ENCODE peak calls at places on chromosomes 7 and 10, in six cellular contexts. E, N, X, S, K and M are unnamed samples.

GRCh38 chr7:119175916-119176627 is 951.6 kb downstream of the ANKRD7 start:
- DNase-seq in E (peak; percentile 34), N (peak; percentile 66), X (no peak), S (no peak), K (peak; percentile 69), M (no peak)

GRCh38 chr7:104499975-104500374 is 171.6 kb downstream of the LHFPL3 start:
- DNase-seq in E (no peak), N (no peak), X (no peak), S (no peak), K (no peak), M (no peak)

GRCh38 chr10:117736655-117737054 is 194.1 kb downstream of the EMX2 start:
- DNase-seq in E (no peak), N (no peak), X (no peak), S (no peak), K (peak; percentile 36), M (no peak)

GRCh38 chr10:12018438-12019342 is 23.9 kb downstream of the UPF2 start:
- DNase-seq in E (no peak), N (peak; percentile 32), X (no peak), S (no peak), K (no peak), M (no peak)

GRCh38 chr7:89012016-89012415 is 216.5 kb upstream of the TEX47 start:
- DNase-seq in E (no peak), N (no peak), X (no peak), S (no peak), K (no peak), M (no peak)

GRCh38 chr10:48456808-48457761 is 147.8 kb downstream of the ARHGAP22 start:
- DNase-seq in E (no peak), N (no peak), X (no peak), S (no peak), K (no peak), M (no peak)

GRCh38 chr7:66699998-66700397 is 40.5 kb upstream of the RABGEF1 start:
- DNase-seq in E (no peak), N (peak; percentile 72), X (no peak), S (peak; percentile 59), K (peak; percentile 62), M (peak; percentile 24)

GRCh38 chr10:43304687-43305333 is 37.9 kb upstream of the RASGEF1A start:
- DNase-seq in E (peak; percentile 66), N (peak; percentile 53), X (peak; percentile 51), S (peak; percentile 79), K (peak; percentile 55), M (peak; percentile 86)

GRCh38 chr10:70691601-70692000 is 19.3 kb downstream of the ADAMTS14 start:
- DNase-seq in E (no peak), N (no peak), X (no peak), S (no peak), K (no peak), M (no peak)

GRCh38 chr7:7921830-7922229 is 46.8 kb upstream of the GLCCI1 start:
- DNase-seq in E (no peak), N (no peak), X (no peak), S (no peak), K (no peak), M (no peak)

GRCh38 chr7:13117103-13117502 is 429.7 kb downstream of the ARL4A start:
- DNase-seq in E (no peak), N (peak; percentile 27), X (no peak), S (no peak), K (peak; percentile 44), M (no peak)

GRCh38 chr10:74029943-74030342 is 32.0 kb downstream of the VCL start:
- DNase-seq in E (no peak), N (no peak), X (no peak), S (no peak), K (no peak), M (no peak)

GRCh38 chr10:124566222-124566888 is 104.7 kb downstream of the LHPP start:
- DNase-seq in E (no peak), N (no peak), X (no peak), S (no peak), K (no peak), M (no peak)

GRCh38 chr7:121853307-121853706 is 19.7 kb upstream of the PTPRZ1 start:
- DNase-seq in E (no peak), N (peak; percentile 11), X (no peak), S (no peak), K (no peak), M (no peak)

GRCh38 chr10:95819620-95820329 is 63.8 kb downstream of the ENTPD1 start:
- DNase-seq in E (no peak), N (peak; percentile 34), X (no peak), S (no peak), K (no peak), M (no peak)

GRCh38 chr10:76133597-76134255 is 702.3 kb downstream of the LRMDA start:
- DNase-seq in E (no peak), N (no peak), X (no peak), S (no peak), K (no peak), M (no peak)

GRCh38 chr10:69938541-69938991 is 114.1 kb upstream of the MACROH2A2 start:
- DNase-seq in E (no peak), N (no peak), X (no peak), S (no peak), K (peak; percentile 37), M (no peak)

GRCh38 chr10:8628351-8628750 is 573.9 kb downstream of the GATA3 start:
- DNase-seq in E (no peak), N (no peak), X (no peak), S (no peak), K (no peak), M (no peak)

GRCh38 chr7:147547252-147547897 is 1043.2 kb upstream of the C7orf33 start:
- DNase-seq in E (peak; percentile 46), N (peak; percentile 33), X (no peak), S (no peak), K (peak; percentile 35), M (peak; percentile 9)

GRCh38 chr10:132516771-132517725 is 20.5 kb upstream of the INPP5A start:
- DNase-seq in E (peak; percentile 86), N (peak; percentile 98), X (no peak), S (peak; percentile 94), K (peak; percentile 96), M (peak; percentile 78)

GRCh38 chr7:43071604-43072003 is 40.8 kb upstream of the HECW1 start:
- DNase-seq in E (no peak), N (peak; percentile 14), X (no peak), S (no peak), K (no peak), M (no peak)

GRCh38 chr10:129442866-129443265 is 24.2 kb upstream of the MGMT start:
- DNase-seq in E (no peak), N (no peak), X (no peak), S (no peak), K (no peak), M (no peak)

GRCh38 chr7:98357751-98358161 is 43.1 kb downstream of the BAIAP2L1 start:
- DNase-seq in E (peak; percentile 59), N (peak; percentile 59), X (no peak), S (no peak), K (peak; percentile 60), M (no peak)